ENCODE peak calls at places on chromosomes 12 and 14, in seven cellular contexts. One of them, this sample, is unnamed.

GRCh38 chr12:10101042-10101579 is 2.3 kb upstream of the CLEC1A start:
- DNase-seq in ovary: peak; percentile 36
- DNase-seq in astrocyte of the cerebellum: peak; percentile 40
- DNase-seq in lower leg skin: no peak
- DNase-seq in transverse colon: no peak
- DNase-seq in brain microvascular endothelial cell: no peak
- DNase-seq in pancreas: no peak
- DNase-seq in this sample: no peak

GRCh38 chr12:121300083-121300819 is 3.7 kb upstream of the CAMKK2 start:
- DNase-seq in transverse colon: no peak
- DNase-seq in ovary: no peak
- DNase-seq in brain microvascular endothelial cell: no peak
- DNase-seq in lower leg skin: peak; percentile 32
- DNase-seq in pancreas: no peak
- DNase-seq in astrocyte of the cerebellum: no peak
- DNase-seq in this sample: no peak

GRCh38 chr12:24759155-24759554 is 189.7 kb downstream of the BCAT1 start:
- DNase-seq in brain microvascular endothelial cell: peak; percentile 79
- DNase-seq in lower leg skin: no peak
- DNase-seq in pancreas: no peak
- DNase-seq in transverse colon: no peak
- DNase-seq in astrocyte of the cerebellum: no peak
- DNase-seq in ovary: no peak
- DNase-seq in this sample: no peak

GRCh38 chr12:47651368-47652254 is 54.2 kb downstream of the RPAP3 start:
- DNase-seq in lower leg skin: peak; percentile 88
- DNase-seq in transverse colon: peak; percentile 46
- DNase-seq in astrocyte of the cerebellum: peak; percentile 55
- DNase-seq in pancreas: peak; percentile 63
- DNase-seq in ovary: peak; percentile 64
- DNase-seq in brain microvascular endothelial cell: peak; percentile 70
- DNase-seq in this sample: peak; percentile 13

GRCh38 chr14:104521816-104522745 is 57.5 kb upstream of the C14orf180 start:
- DNase-seq in transverse colon: no peak
- DNase-seq in ovary: no peak
- DNase-seq in pancreas: no peak
- DNase-seq in lower leg skin: peak; percentile 70
- DNase-seq in brain microvascular endothelial cell: no peak
- DNase-seq in astrocyte of the cerebellum: no peak
- DNase-seq in this sample: no peak

GRCh38 chr14:63603749-63604277 is 37.9 kb downstream of the WDR89 start:
- DNase-seq in ovary: no peak
- DNase-seq in pancreas: no peak
- DNase-seq in transverse colon: no peak
- DNase-seq in astrocyte of the cerebellum: no peak
- DNase-seq in lower leg skin: no peak
- DNase-seq in brain microvascular endothelial cell: no peak
- DNase-seq in this sample: no peak

GRCh38 chr12:1972856-1973317 is 31.4 kb downstream of the DCP1B start:
- DNase-seq in pancreas: no peak
- DNase-seq in lower leg skin: no peak
- DNase-seq in ovary: no peak
- DNase-seq in transverse colon: peak; percentile 41
- DNase-seq in brain microvascular endothelial cell: peak; percentile 41
- DNase-seq in astrocyte of the cerebellum: no peak
- DNase-seq in this sample: no peak

GRCh38 chr12:12718382-12718761 is 1.2 kb downstream of the CDKN1B start:
- DNase-seq in lower leg skin: no peak
- DNase-seq in pancreas: no peak
- DNase-seq in transverse colon: no peak
- DNase-seq in ovary: no peak
- DNase-seq in brain microvascular endothelial cell: no peak
- DNase-seq in astrocyte of the cerebellum: no peak
- DNase-seq in this sample: no peak

GRCh38 chr12:78229491-78230209 is 399.0 kb downstream of the NAV3 start:
- DNase-seq in ovary: peak; percentile 52
- DNase-seq in astrocyte of the cerebellum: no peak
- DNase-seq in pancreas: no peak
- DNase-seq in transverse colon: peak; percentile 44
- DNase-seq in brain microvascular endothelial cell: peak; percentile 58
- DNase-seq in lower leg skin: no peak
- DNase-seq in this sample: no peak

GRCh38 chr12:128891856-128892255 is 38.6 kb downstream of the GLT1D1 start:
- DNase-seq in pancreas: no peak
- DNase-seq in ovary: no peak
- DNase-seq in lower leg skin: no peak
- DNase-seq in transverse colon: no peak
- DNase-seq in astrocyte of the cerebellum: no peak
- DNase-seq in brain microvascular endothelial cell: no peak
- DNase-seq in this sample: no peak

DNA sequence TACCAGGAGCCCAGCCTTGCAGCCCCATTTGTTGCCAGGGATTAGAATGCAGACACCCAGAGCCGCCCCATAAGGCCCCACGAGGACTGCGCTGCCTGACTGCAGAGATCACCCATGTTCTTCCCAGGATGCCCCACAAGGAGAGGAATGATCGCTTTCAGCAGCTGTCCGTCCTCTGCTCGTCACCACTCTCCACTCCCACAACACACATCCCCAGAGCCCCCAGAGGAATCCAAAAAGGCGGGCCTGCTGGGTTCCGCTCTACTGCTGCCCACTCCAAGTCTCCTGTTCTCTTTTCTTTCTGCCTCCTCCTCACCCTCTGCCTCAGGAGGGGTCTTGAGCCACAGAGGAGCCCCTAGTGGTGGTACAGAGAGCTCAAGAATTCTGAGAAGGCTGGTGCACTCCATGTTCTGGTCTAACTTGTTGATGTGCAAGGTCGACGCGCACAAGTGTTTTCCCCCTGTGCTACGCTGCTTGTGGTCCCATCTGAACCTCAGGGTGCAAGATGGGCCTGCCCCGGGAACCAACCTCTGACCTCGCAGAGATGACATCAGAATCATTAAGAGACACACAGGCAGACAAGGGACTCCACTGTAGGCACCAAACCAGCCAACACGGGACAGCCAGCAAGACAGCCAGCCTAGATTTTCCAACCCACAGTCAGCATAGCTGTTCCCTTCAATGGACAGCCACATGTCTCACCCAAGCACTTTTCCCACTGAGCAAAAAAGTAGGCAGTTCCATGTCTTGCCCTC is 30.0 kb downstream of the PXN start:
- DNase-seq in ovary: no peak
- DNase-seq in transverse colon: no peak
- DNase-seq in lower leg skin: no peak
- DNase-seq in pancreas: no peak
- DNase-seq in brain microvascular endothelial cell: no peak
- DNase-seq in astrocyte of the cerebellum: no peak
- DNase-seq in this sample: no peak
- H3K4me3 ChIP-seq in ovary: no peak overlapping the region
- H3K4me3 ChIP-seq in transverse colon: no peak overlapping the region
- H3K4me3 ChIP-seq in lower leg skin: no peak overlapping the region
- H3K4me3 ChIP-seq in pancreas: no peak overlapping the region
- H3K4me3 ChIP-seq in brain microvascular endothelial cell: no peak overlapping the region
- H3K4me3 ChIP-seq in astrocyte of the cerebellum: no peak overlapping the region
- H3K4me3 ChIP-seq in this sample: no peak overlapping the region

GRCh38 chr14:53711205-53711604 is 245.4 kb downstream of the BMP4 start:
- DNase-seq in transverse colon: no peak
- DNase-seq in ovary: no peak
- DNase-seq in pancreas: no peak
- DNase-seq in brain microvascular endothelial cell: no peak
- DNase-seq in astrocyte of the cerebellum: no peak
- DNase-seq in lower leg skin: no peak
- DNase-seq in this sample: no peak
- TF ChIP-seq CTCF in transverse colon: no peak
- TF ChIP-seq CTCF in ovary: no peak
- TF ChIP-seq CTCF in pancreas: no peak
- TF ChIP-seq CTCF in brain microvascular endothelial cell: no peak
- TF ChIP-seq CTCF in astrocyte of the cerebellum: no peak
- TF ChIP-seq CTCF in lower leg skin: no peak
- TF ChIP-seq CTCF in this sample: no peak

GRCh38 chr14:22478247-22478646 is 110.8 kb downstream of the DAD1 start:
- DNase-seq in brain microvascular endothelial cell: no peak
- DNase-seq in astrocyte of the cerebellum: no peak
- DNase-seq in pancreas: no peak
- DNase-seq in transverse colon: no peak
- DNase-seq in ovary: no peak
- DNase-seq in lower leg skin: no peak
- DNase-seq in this sample: no peak

GRCh38 chr14:22476882-22477281 is 112.1 kb downstream of the DAD1 start:
- DNase-seq in astrocyte of the cerebellum: no peak
- DNase-seq in ovary: no peak
- DNase-seq in transverse colon: no peak
- DNase-seq in lower leg skin: no peak
- DNase-seq in brain microvascular endothelial cell: no peak
- DNase-seq in pancreas: no peak
- DNase-seq in this sample: no peak

GRCh38 chr14:22479132-22479531 is 109.9 kb downstream of the DAD1 start:
- DNase-seq in astrocyte of the cerebellum: no peak
- DNase-seq in pancreas: no peak
- DNase-seq in transverse colon: no peak
- DNase-seq in lower leg skin: no peak
- DNase-seq in ovary: no peak
- DNase-seq in brain microvascular endothelial cell: no peak
- DNase-seq in this sample: no peak

GRCh38 chr14:22478670-22479069 is 110.4 kb downstream of the DAD1 start:
- DNase-seq in transverse colon: no peak
- DNase-seq in lower leg skin: no peak
- DNase-seq in ovary: peak; percentile 43
- DNase-seq in brain microvascular endothelial cell: no peak
- DNase-seq in pancreas: no peak
- DNase-seq in astrocyte of the cerebellum: no peak
- DNase-seq in this sample: no peak

DNA sequence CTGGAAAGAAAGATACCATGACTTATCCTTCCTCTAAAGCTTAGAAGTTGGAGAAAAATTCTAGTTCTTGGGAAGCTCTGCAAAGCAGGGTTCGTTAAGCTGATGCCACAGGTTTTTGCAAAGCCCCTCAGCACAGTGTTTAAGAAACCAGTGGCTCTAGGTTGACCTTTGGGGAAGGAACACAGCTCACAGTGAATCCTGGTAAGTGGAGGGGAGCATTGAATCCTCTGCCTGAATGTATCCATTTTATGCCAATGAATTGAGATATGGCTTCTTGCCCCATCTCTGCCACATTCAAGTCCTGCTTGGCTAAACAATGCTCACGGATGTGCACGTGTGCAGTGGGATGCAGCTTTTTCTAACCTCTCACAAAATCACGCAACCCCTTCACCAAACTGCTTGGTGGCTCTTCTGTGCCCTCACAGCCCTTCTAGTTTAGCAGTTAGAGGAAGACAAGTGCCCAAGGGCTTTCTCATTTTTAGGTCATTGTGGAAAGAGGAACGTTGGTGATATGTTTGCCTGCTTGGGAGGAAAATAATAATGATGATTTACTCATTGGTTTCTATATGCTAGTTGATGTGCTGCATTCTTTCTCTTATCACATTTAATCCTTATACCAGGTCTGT is 111.3 kb downstream of the DAD1 start:
- DNase-seq in pancreas: no peak
- DNase-seq in brain microvascular endothelial cell: no peak
- DNase-seq in lower leg skin: no peak
- DNase-seq in astrocyte of the cerebellum: no peak
- DNase-seq in transverse colon: no peak
- DNase-seq in ovary: no peak
- DNase-seq in this sample: no peak
- H3K4me3 ChIP-seq in pancreas: no peak overlapping the region
- H3K4me3 ChIP-seq in brain microvascular endothelial cell: no peak overlapping the region
- H3K4me3 ChIP-seq in lower leg skin: no peak overlapping the region
- H3K4me3 ChIP-seq in astrocyte of the cerebellum: no peak overlapping the region
- H3K4me3 ChIP-seq in transverse colon: no peak overlapping the region
- H3K4me3 ChIP-seq in ovary: no peak overlapping the region
- H3K4me3 ChIP-seq in this sample: no peak overlapping the region

DNA sequence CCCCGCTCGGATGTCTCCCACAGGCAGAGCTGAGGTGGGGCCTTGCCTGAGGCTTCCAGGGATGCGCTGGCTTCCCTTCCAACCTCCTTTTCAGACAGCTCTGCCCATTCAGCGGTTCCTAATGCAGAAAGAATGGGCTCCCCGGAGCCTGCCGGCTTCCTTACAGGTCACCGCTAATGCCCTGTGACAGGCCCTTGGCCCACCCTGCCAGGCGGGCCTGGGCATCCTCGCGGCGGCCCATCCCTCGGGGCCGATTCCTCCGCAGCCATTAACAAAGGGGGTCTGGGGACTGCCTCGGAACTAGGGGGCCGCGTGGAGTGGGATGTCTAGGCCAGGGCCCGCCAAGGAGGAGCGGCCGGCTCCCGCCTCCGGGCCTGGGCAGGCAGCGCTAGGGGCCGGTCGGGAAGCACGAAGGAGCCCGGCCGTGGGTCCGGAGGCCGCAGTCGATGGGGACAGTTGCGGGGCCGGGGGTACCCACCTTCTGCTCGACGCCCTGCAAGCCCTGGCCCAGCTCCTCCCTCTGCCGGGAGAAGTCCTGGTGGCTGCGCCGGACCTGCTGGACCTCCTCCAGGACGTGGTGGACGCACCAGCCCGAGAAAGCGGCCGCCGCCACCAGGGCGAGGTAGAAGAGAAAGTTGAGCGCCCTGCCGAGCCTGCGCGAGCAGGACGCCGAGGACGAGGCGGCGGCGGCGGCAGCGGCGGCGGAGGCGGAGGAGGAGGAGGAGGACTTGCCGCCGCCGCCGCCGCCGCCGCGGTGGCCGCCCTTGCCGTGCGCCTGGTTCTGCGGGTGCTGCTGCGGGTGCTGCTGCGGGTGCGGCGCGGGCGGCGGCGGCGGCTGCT is 709 bp downstream of the CKAP4 start:
- DNase-seq in transverse colon: peak; percentile 63
- DNase-seq in lower leg skin: peak; percentile 91
- DNase-seq in pancreas: peak; percentile 86
- DNase-seq in brain microvascular endothelial cell: peak; percentile 42
- DNase-seq in ovary: peak; percentile 68
- DNase-seq in astrocyte of the cerebellum: no peak
- DNase-seq in this sample: no peak
- TF ChIP-seq CTCF in transverse colon: peak; percentile 16
- TF ChIP-seq CTCF in lower leg skin: no peak
- TF ChIP-seq CTCF in pancreas: no peak
- TF ChIP-seq CTCF in brain microvascular endothelial cell: peak; percentile 37
- TF ChIP-seq CTCF in ovary: no peak
- TF ChIP-seq CTCF in astrocyte of the cerebellum: no peak
- TF ChIP-seq CTCF in this sample: no peak

GRCh38 chr12:15146585-15146984 is 74.6 kb downstream of the RERG start:
- DNase-seq in lower leg skin: no peak
- DNase-seq in astrocyte of the cerebellum: no peak
- DNase-seq in ovary: no peak
- DNase-seq in pancreas: no peak
- DNase-seq in brain microvascular endothelial cell: no peak
- DNase-seq in transverse colon: no peak
- DNase-seq in this sample: no peak
- H3K4me3 ChIP-seq in lower leg skin: no peak overlapping the region
- H3K4me3 ChIP-seq in astrocyte of the cerebellum: no peak overlapping the region
- H3K4me3 ChIP-seq in ovary: no peak overlapping the region
- H3K4me3 ChIP-seq in pancreas: no peak overlapping the region
- H3K4me3 ChIP-seq in brain microvascular endothelial cell: no peak overlapping the region
- H3K4me3 ChIP-seq in transverse colon: no peak overlapping the region
- H3K4me3 ChIP-seq in this sample: no peak overlapping the region

This sample was measured in retinal pigment epithelial cell.